ENCODE peak calls at places on chromosomes 6 and 20, in nine cellular contexts. J, Y, H, X, Q, U, K, L and O are unnamed samples.

GRCh38 chr6:52994789-52995078 is 350 bp downstream of the GSTA4 start:
- DNase-seq in J (no peak), Y (no peak), H (peak; percentile 57), X (peak; percentile 8), Q (no peak), U (no peak), K (peak; percentile 64), L (no peak), O (peak; percentile 14)

GRCh38 chr6:137975058-137975940 is 108.2 kb downstream of the TNFAIP3 start:
- DNase-seq in J (no peak), Y (peak; percentile 7), H (peak; percentile 27), X (peak; percentile 22), Q (no peak), U (no peak), K (no peak), L (peak; percentile 19), O (peak; percentile 62)

GRCh38 chr6:111347589-111347988 is 135.4 kb downstream of the REV3L start:
- DNase-seq in J (no peak), Y (no peak), H (no peak), X (no peak), Q (no peak), U (no peak), K (no peak), L (no peak), O (no peak)

GRCh38 chr6:30555428-30556005 is 772 bp downstream of the GNL1 start:
- DNase-seq in J (no peak), Y (no peak), H (peak; percentile 71), X (peak; percentile 23), Q (peak; percentile 69), U (peak; percentile 83), K (no peak), L (peak; percentile 71), O (peak; percentile 44)

GRCh38 chr20:45061244-45061643 is 39.7 kb downstream of the KCNS1 start:
- DNase-seq in J (peak; percentile 92), Y (peak; percentile 26), H (no peak), X (peak; percentile 93), Q (no peak), U (no peak), K (no peak), L (peak; percentile 74), O (no peak)

GRCh38 chr6:16276991-16277981 is 38.9 kb downstream of the GMPR start:
- DNase-seq in J (peak; percentile 83), Y (peak; percentile 83), H (peak; percentile 87), X (peak; percentile 93), Q (peak; percentile 87), U (peak; percentile 84), K (peak; percentile 33), L (peak; percentile 93), O (peak; percentile 7)

GRCh38 chr6:282177-282866 is 10.0 kb upstream of the DUSP22 start:
- DNase-seq in J (no peak), Y (no peak), H (no peak), X (no peak), Q (no peak), U (no peak), K (no peak), L (no peak), O (no peak)

GRCh38 chr6:130593948-130594347 is 228.1 kb downstream of the TMEM200A start:
- DNase-seq in J (no peak), Y (no peak), H (no peak), X (no peak), Q (no peak), U (no peak), K (no peak), L (no peak), O (no peak)

GRCh38 chr20:18224968-18225568 is 63.3 kb upstream of the ZNF133 start:
- DNase-seq in J (peak; percentile 68), Y (peak; percentile 12), H (peak; percentile 20), X (peak; percentile 64), Q (no peak), U (peak; percentile 73), K (peak; percentile 28), L (peak; percentile 54), O (no peak)

GRCh38 chr6:39056191-39056590 is 7.6 kb downstream of the GLP1R start:
- DNase-seq in J (no peak), Y (no peak), H (no peak), X (no peak), Q (no peak), U (no peak), K (no peak), L (no peak), O (no peak)

GRCh38 chr6:163816441-163816840 is 401.9 kb downstream of the QKI start:
- DNase-seq in J (no peak), Y (no peak), H (no peak), X (peak; percentile 14), Q (no peak), U (no peak), K (no peak), L (no peak), O (no peak)

GRCh38 chr6:125267806-125268523 is 33.8 kb downstream of the HDDC2 start:
- DNase-seq in J (no peak), Y (no peak), H (no peak), X (no peak), Q (no peak), U (no peak), K (no peak), L (no peak), O (no peak)

GRCh38 chr20:35772563-35773058 is 796 bp downstream of the PHF20 start:
- DNase-seq in J (no peak), Y (no peak), H (peak; percentile 16), X (no peak), Q (no peak), U (peak; percentile 8), K (no peak), L (no peak), O (no peak)

GRCh38 chr20:13458860-13459451 is 179.8 kb downstream of the TASP1 start:
- DNase-seq in J (no peak), Y (peak; percentile 13), H (peak; percentile 62), X (peak; percentile 41), Q (no peak), U (peak; percentile 58), K (peak; percentile 33), L (peak; percentile 36), O (peak; percentile 26)

DNA sequence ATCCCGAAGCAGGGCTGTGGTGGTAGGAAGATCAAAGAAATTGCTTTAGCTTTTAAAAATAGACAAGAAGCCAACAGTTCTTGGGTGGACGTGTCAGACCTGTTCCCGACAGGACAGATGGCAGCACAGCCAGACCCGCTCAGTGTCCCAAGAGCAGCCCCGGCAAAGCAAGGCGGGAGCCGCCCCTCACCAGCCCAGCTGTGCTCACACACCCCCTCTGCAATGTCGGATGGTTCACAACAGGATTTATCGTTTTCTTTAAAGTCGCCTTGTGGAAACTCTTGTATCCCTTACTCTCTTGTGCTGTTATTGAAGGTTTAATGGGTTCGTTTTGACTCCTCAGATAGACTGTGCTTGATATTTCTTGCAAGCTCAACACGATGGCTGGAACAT is 302.4 kb downstream of the THBS2 start:
- DNase-seq in J (no peak), Y (no peak), H (peak; percentile 16), X (no peak), Q (no peak), U (no peak), K (no peak), L (no peak), O (no peak)
- H2AFZ ChIP-seq in J (no peak overlapping the region), Y (no peak overlapping the region), H (peak overlapping the region; percentile 48), X (no peak overlapping the region), Q (no peak overlapping the region), U (peak overlapping the region; percentile 90), K (no peak overlapping the region), L (no peak overlapping the region), O (no peak overlapping the region)

DNA sequence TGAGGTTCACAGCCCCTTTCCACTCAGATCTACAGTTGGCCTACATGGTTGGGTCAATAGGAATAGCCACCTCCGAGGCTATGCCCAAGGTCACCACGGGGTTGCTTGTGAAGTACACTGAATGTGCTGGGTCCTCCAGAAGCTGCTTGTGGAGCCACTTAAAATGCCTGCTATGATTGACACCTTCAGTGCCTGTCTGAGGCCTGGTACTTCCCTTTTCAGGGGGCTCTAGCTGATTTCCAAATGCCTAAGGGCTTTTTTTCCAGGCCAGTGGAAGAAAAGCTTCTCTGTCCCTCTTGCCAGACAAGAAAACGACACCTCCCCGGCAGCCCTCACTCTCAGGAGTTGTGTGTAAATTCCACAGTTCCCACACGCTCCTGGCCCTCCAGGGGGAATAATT is 6.3 kb upstream of the NXT1 start:
- DNase-seq in J (no peak), Y (no peak), H (no peak), X (no peak), Q (no peak), U (no peak), K (no peak), L (no peak), O (no peak)
- H2AFZ ChIP-seq in J (no peak overlapping the region), Y (no peak overlapping the region), H (no peak overlapping the region), X (no peak overlapping the region), Q (no peak overlapping the region), U (no peak overlapping the region), K (no peak overlapping the region), L (no peak overlapping the region), O (no peak overlapping the region)

GRCh38 chr6:108746841-108747575 is 101.2 kb upstream of the ARMC2 start:
- DNase-seq in J (no peak), Y (no peak), H (no peak), X (no peak), Q (no peak), U (no peak), K (no peak), L (no peak), O (no peak)
- H2AFZ ChIP-seq in J (no peak overlapping the region), Y (no peak overlapping the region), H (no peak overlapping the region), X (no peak overlapping the region), Q (no peak overlapping the region), U (no peak overlapping the region), K (no peak overlapping the region), L (no peak overlapping the region), O (no peak overlapping the region)

GRCh38 chr6:82072771-82073170 is 174.8 kb downstream of the IBTK start:
- DNase-seq in J (no peak), Y (no peak), H (no peak), X (peak; percentile 79), Q (no peak), U (no peak), K (no peak), L (peak; percentile 41), O (no peak)
- H2AFZ ChIP-seq in J (no peak overlapping the region), Y (no peak overlapping the region), H (no peak overlapping the region), X (no peak overlapping the region), Q (no peak overlapping the region), U (no peak overlapping the region), K (no peak overlapping the region), L (no peak overlapping the region), O (no peak overlapping the region)